ENCODE peak calls at places on chromosomes 2 and 18, in nine cellular contexts. S is SK-N-DZ, C is ACHN, F is astrocyte of the spinal cord, L is lung microvascular endothelial cell, R is NCI-H146, Q is progenitor cell of endocrine pancreas, M is smooth muscle cell of the brain vasculature, W is HT1080. P is an unnamed sample.

GRCh38 chr2:207879536-207879935 is 109.8 kb upstream of the FZD5 start:
- DNase-seq in R (no peak), S (no peak), M (no peak), C (no peak), W (peak), F (peak), L (no peak), Q (no peak), P (no peak)

GRCh38 chr2:120798569-120799215 is 63.0 kb downstream of the GLI2 start:
- DNase-seq in Q (no peak), S (peak), F (no peak), C (no peak), W (no peak), M (no peak), L (no peak), R (no peak), P (no peak)

GRCh38 chr18:8705941-8706544 is 687 bp downstream of the MTCL1 start:
- DNase-seq in M (no peak), L (peak), S (no peak), R (peak), W (no peak), Q (no peak), C (no peak), F (no peak), P (no peak)

GRCh38 chr2:2674836-2675235 is 343.8 kb upstream of the MYT1L start:
- DNase-seq in W (no peak), Q (no peak), F (no peak), S (no peak), L (no peak), M (no peak), R (no peak), C (no peak), P (no peak)

GRCh38 chr2:19682493-19682892 is 219.3 kb downstream of the TTC32 start:
- DNase-seq in W (peak), S (no peak), M (no peak), F (no peak), L (no peak), R (no peak), C (peak), Q (no peak), P (no peak)

GRCh38 chr2:160918909-160919503 is 241.2 kb upstream of the TANK start:
- DNase-seq in C (peak), M (no peak), Q (peak), S (no peak), L (peak), F (peak), W (peak), R (peak), P (peak)

GRCh38 chr2:110800611-110801402 is 68.4 kb downstream of the ACOXL start:
- DNase-seq in F (no peak), R (no peak), W (no peak), C (no peak), M (no peak), Q (no peak), L (no peak), S (no peak), P (no peak)

GRCh38 chr2:215301994-215302393 is 9.9 kb upstream of the ATIC start:
- DNase-seq in C (no peak), Q (no peak), S (no peak), R (no peak), L (no peak), M (no peak), F (no peak), W (no peak), P (no peak)

GRCh38 chr2:9646631-9647030 is 15.8 kb upstream of the YWHAQ start:
- DNase-seq in M (no peak), Q (no peak), F (no peak), L (no peak), S (no peak), W (no peak), C (no peak), R (no peak), P (no peak)

GRCh38 chr2:102686479-102687439 is 67.4 kb downstream of the SLC9A2 start:
- DNase-seq in M (no peak), C (no peak), Q (no peak), R (no peak), S (no peak), W (no peak), F (no peak), L (no peak), P (no peak)

GRCh38 chr2:2696341-2697132 is 365.5 kb upstream of the MYT1L start:
- DNase-seq in L (no peak), S (no peak), M (no peak), W (no peak), C (no peak), Q (no peak), R (no peak), F (no peak), P (no peak)

GRCh38 chr2:111896576-111896975 is 1.8 kb upstream of the MERTK start:
- DNase-seq in S (no peak), R (no peak), F (no peak), L (no peak), M (no peak), Q (no peak), C (no peak), W (no peak), P (no peak)

GRCh38 chr2:30509716-30510115 is 62.7 kb downstream of the LCLAT1 start:
- DNase-seq in C (no peak), S (no peak), L (no peak), F (no peak), Q (no peak), W (no peak), R (no peak), M (no peak), P (no peak)

GRCh38 chr2:177721815-177722552 is 329.4 kb downstream of the AGPS start:
- DNase-seq in S (peak), F (no peak), W (no peak), M (no peak), L (no peak), R (peak), Q (no peak), C (no peak), P (no peak)

GRCh38 chr2:66602341-66602740 is 167.4 kb downstream of the MEIS1 start:
- DNase-seq in R (no peak), C (no peak), Q (no peak), M (no peak), L (no peak), W (no peak), F (no peak), S (no peak), P (no peak)

GRCh38 chr18:36405611-36406010 is 108.1 kb downstream of the FHOD3 start:
- DNase-seq in L (no peak), M (no peak), C (no peak), S (no peak), W (no peak), R (no peak), F (no peak), Q (no peak), P (no peak)

GRCh38 chr2:172234716-172235661 is 132.3 kb upstream of the DLX2 start:
- DNase-seq in R (peak), Q (peak), M (no peak), F (no peak), L (peak), W (no peak), S (peak), C (no peak), P (peak)

GRCh38 chr2:97693476-97693875 is 19.9 kb upstream of the ZAP70 start:
- DNase-seq in Q (no peak), F (no peak), W (peak), L (no peak), S (no peak), R (no peak), M (no peak), C (peak), P (no peak)

GRCh38 chr2:202038471-202039277 is 5.0 kb downstream of the FZD7 start:
- DNase-seq in S (no peak), L (no peak), Q (no peak), F (peak), M (no peak), R (no peak), C (peak), W (peak), P (no peak)

GRCh38 chr2:158539176-158539895 is 82.6 kb downstream of the PKP4 start:
- DNase-seq in F (peak), Q (no peak), M (peak), W (peak), L (peak), S (no peak), R (peak), C (peak), P (no peak)

GRCh38 chr2:70374616-70375015 is 72.7 kb upstream of the FAM136A start:
- DNase-seq in C (no peak), L (no peak), Q (no peak), W (no peak), M (no peak), F (no peak), R (no peak), S (no peak), P (no peak)

GRCh38 chr2:7373156-7373555 is 455.9 kb downstream of the RNF144A start:
- DNase-seq in Q (no peak), F (no peak), M (no peak), R (no peak), S (no peak), C (no peak), W (no peak), L (no peak), P (no peak)

GRCh38 chr2:85741811-85742507 is 11.8 kb upstream of the ATOH8 start:
- DNase-seq in S (no peak), Q (no peak), C (no peak), R (peak), F (peak), M (peak), W (peak), L (peak), P (peak)

GRCh38 chr2:217325810-217326209 is 465.9 kb upstream of the TNP1 start:
- DNase-seq in R (no peak), S (no peak), L (no peak), C (no peak), Q (no peak), F (no peak), M (no peak), W (no peak), P (no peak)

GRCh38 chr2:219939647-219940046 is 312.2 kb downstream of the SLC4A3 start:
- DNase-seq in C (no peak), W (no peak), S (no peak), Q (no peak), L (no peak), R (no peak), M (no peak), F (no peak), P (no peak)

GRCh38 chr18:48950536-48951447 is at the start of gene SMAD7:
- DNase-seq in M (no peak), C (no peak), S (no peak), W (no peak), F (peak), L (no peak), Q (no peak), R (peak), P (peak)

GRCh38 chr18:12625242-12625641 is 32.7 kb downstream of the SPIRE1 start:
- DNase-seq in W (no peak), L (no peak), R (no peak), F (no peak), C (no peak), M (no peak), Q (no peak), S (no peak), P (no peak)

GRCh38 chr2:225091336-225091735 is 49.1 kb upstream of the DOCK10 start:
- DNase-seq in R (no peak), S (no peak), F (peak), W (peak), C (peak), Q (no peak), M (no peak), L (no peak), P (no peak)

GRCh38 chr18:58095251-58095650 is 51.2 kb downstream of the NEDD4L start:
- DNase-seq in R (no peak), W (no peak), F (no peak), S (no peak), Q (no peak), L (no peak), C (no peak), M (no peak), P (no peak)

GRCh38 chr2:28828382-28828781 is 17.7 kb downstream of the SPDYA start:
- DNase-seq in S (no peak), R (no peak), M (no peak), Q (no peak), W (peak), F (no peak), C (no peak), L (no peak), P (no peak)

GRCh38 chr2:70939001-70939846 is 3.5 kb downstream of the ATP6V1B1 start:
- DNase-seq in Q (no peak), L (no peak), W (no peak), S (no peak), F (no peak), R (peak), C (no peak), M (no peak), P (no peak)

GRCh38 chr2:47437287-47437686 is 34.3 kb downstream of the MSH2 start:
- DNase-seq in S (no peak), W (no peak), C (peak), Q (no peak), L (peak), F (peak), M (peak), R (no peak), P (no peak)

GRCh38 chr2:196592912-196593881 is 46.3 kb upstream of the CCDC150 start:
- DNase-seq in S (peak), W (peak), F (peak), C (peak), M (no peak), L (peak), Q (peak), R (peak), P (no peak)

GRCh38 chr2:30798536-30798991 is 8.7 kb downstream of the CAPN13 start:
- DNase-seq in R (peak), Q (no peak), W (no peak), C (no peak), M (no peak), L (peak), S (no peak), F (no peak), P (no peak)

GRCh38 chr2:46648141-46648742 is 168.9 kb downstream of the TMEM247 start:
- DNase-seq in W (no peak), R (no peak), Q (no peak), C (no peak), S (no peak), M (no peak), F (no peak), L (no peak), P (peak)

GRCh38 chr2:215863687-215864086 is 149.7 kb downstream of the MREG start:
- DNase-seq in C (no peak), F (no peak), Q (no peak), R (no peak), L (no peak), S (no peak), W (no peak), M (no peak), P (no peak)

GRCh38 chr2:230564805-230565779 is 147.6 kb upstream of the CAB39 start:
- DNase-seq in L (no peak), M (no peak), W (peak), C (peak), S (no peak), F (no peak), R (no peak), Q (no peak), P (no peak)

GRCh38 chr2:43611987-43612894 is 16.4 kb upstream of the THADA start:
- DNase-seq in W (peak), S (peak), M (no peak), R (peak), Q (peak), C (peak), L (peak), F (peak), P (peak)

GRCh38 chr2:199883474-199884212 is 27.4 kb upstream of the C2orf69 start:
- DNase-seq in C (no peak), M (no peak), S (no peak), L (no peak), W (peak), Q (no peak), R (no peak), F (no peak), P (no peak)

P was measured in stomach.